ENCODE peak calls at places on chromosomes 3 and 15, in seven cellular contexts. One of them, this sample, is unnamed.

GRCh38 chr3:123807820-123808219 is 76.3 kb downstream of the MYLK start:
- DNase-seq in GM19239: no peak
- DNase-seq in NCI-H460: no peak
- DNase-seq in HAP-1: no peak
- DNase-seq in NCI-H1092: no peak
- DNase-seq in heart left ventricle: no peak
- DNase-seq in HuH-7: no peak
- DNase-seq in this sample: no peak

GRCh38 chr3:195133462-195133861 is 137.5 kb downstream of the XXYLT1 start:
- DNase-seq in heart left ventricle: no peak
- DNase-seq in HAP-1: no peak
- DNase-seq in GM19239: no peak
- DNase-seq in NCI-H1092: peak; percentile 77
- DNase-seq in HuH-7: no peak
- DNase-seq in NCI-H460: no peak
- DNase-seq in this sample: no peak

GRCh38 chr3:48140284-48140683 is 47.9 kb downstream of the CDC25A start:
- DNase-seq in heart left ventricle: no peak
- DNase-seq in HuH-7: no peak
- DNase-seq in NCI-H460: no peak
- DNase-seq in GM19239: no peak
- DNase-seq in HAP-1: peak; percentile 69
- DNase-seq in NCI-H1092: no peak
- DNase-seq in this sample: no peak

GRCh38 chr3:192906940-192907339 is 10.7 kb downstream of the MB21D2 start:
- DNase-seq in HuH-7: no peak
- DNase-seq in HAP-1: no peak
- DNase-seq in NCI-H1092: no peak
- DNase-seq in heart left ventricle: no peak
- DNase-seq in NCI-H460: no peak
- DNase-seq in GM19239: no peak
- DNase-seq in this sample: no peak

GRCh38 chr3:50194128-50194902 is 2.9 kb downstream of the GNAT1 start:
- DNase-seq in HuH-7: peak; percentile 88
- DNase-seq in GM19239: peak; percentile 76
- DNase-seq in NCI-H460: no peak
- DNase-seq in NCI-H1092: peak; percentile 5
- DNase-seq in heart left ventricle: peak; percentile 86
- DNase-seq in HAP-1: peak; percentile 86
- DNase-seq in this sample: no peak

GRCh38 chr3:156291269-156292123 is 171.1 kb downstream of the KCNAB1 start:
- DNase-seq in heart left ventricle: peak; percentile 62
- DNase-seq in NCI-H1092: no peak
- DNase-seq in GM19239: no peak
- DNase-seq in HuH-7: no peak
- DNase-seq in HAP-1: peak; percentile 15
- DNase-seq in NCI-H460: no peak
- DNase-seq in this sample: no peak

GRCh38 chr15:47644713-47645112 is 72.6 kb upstream of the SEMA6D start:
- DNase-seq in HuH-7: no peak
- DNase-seq in HAP-1: no peak
- DNase-seq in NCI-H1092: no peak
- DNase-seq in NCI-H460: no peak
- DNase-seq in GM19239: no peak
- DNase-seq in heart left ventricle: no peak
- DNase-seq in this sample: no peak

GRCh38 chr3:192850501-192850981 is 67.1 kb downstream of the MB21D2 start:
- DNase-seq in heart left ventricle: no peak
- DNase-seq in GM19239: no peak
- DNase-seq in HuH-7: peak; percentile 51
- DNase-seq in HAP-1: peak; percentile 70
- DNase-seq in NCI-H460: no peak
- DNase-seq in NCI-H1092: no peak
- DNase-seq in this sample: no peak

GRCh38 chr15:47507221-47507985 is 209.9 kb upstream of the SEMA6D start:
- DNase-seq in HAP-1: no peak
- DNase-seq in GM19239: no peak
- DNase-seq in heart left ventricle: no peak
- DNase-seq in NCI-H1092: no peak
- DNase-seq in NCI-H460: no peak
- DNase-seq in HuH-7: no peak
- DNase-seq in this sample: no peak

GRCh38 chr3:168186293-168186983 is 90.7 kb upstream of the GOLIM4 start:
- DNase-seq in HuH-7: no peak
- DNase-seq in NCI-H1092: peak; percentile 0
- DNase-seq in GM19239: no peak
- DNase-seq in HAP-1: no peak
- DNase-seq in NCI-H460: no peak
- DNase-seq in heart left ventricle: no peak
- DNase-seq in this sample: no peak

GRCh38 chr3:180284331-180285110 is 247.8 kb upstream of the PEX5L start:
- DNase-seq in HuH-7: no peak
- DNase-seq in NCI-H1092: no peak
- DNase-seq in NCI-H460: no peak
- DNase-seq in heart left ventricle: no peak
- DNase-seq in GM19239: no peak
- DNase-seq in HAP-1: no peak
- DNase-seq in this sample: no peak

This sample was measured in glomerular endothelial cell.